ENCODE peak calls at places on chromosomes 2 and 18, in eight cellular contexts. O is K562; B is HepG2; M is lung; P is ovary; V is esophagus squamous epithelium; K is CD8-positive, alpha-beta memory T cell; W is kidney epithelial cell. X is an unnamed sample.

GRCh38 chr2:84906108-84906899 is 848 bp downstream of the TMSB10 start:
- DNase-seq in V (no peak), K (peak; percentile 54), W (no peak), O (peak; percentile 34), M (peak; percentile 58), P (peak; percentile 35), B (no peak), X (peak; percentile 59)

GRCh38 chr2:179201884-179202283 is 62.7 kb downstream of the SESTD1 start:
- DNase-seq in W (no peak), M (no peak), V (no peak), B (no peak), P (no peak), K (no peak), O (no peak), X (no peak)

GRCh38 chr18:44520981-44521672 is 159.6 kb upstream of the SETBP1 start:
- DNase-seq in M (no peak), K (no peak), P (no peak), W (no peak), V (no peak), O (no peak), B (no peak), X (no peak)

GRCh38 chr2:133812826-133813617 is 244.8 kb upstream of the NCKAP5 start:
- DNase-seq in P (no peak), W (peak; percentile 73), M (no peak), K (no peak), O (no peak), B (no peak), V (no peak), X (no peak)

GRCh38 chr2:226800941-226801784 is 1.5 kb upstream of the IRS1 start:
- DNase-seq in V (no peak), W (no peak), M (peak; percentile 87), B (peak; percentile 79), K (peak; percentile 49), O (no peak), P (peak; percentile 90), X (peak; percentile 88)

GRCh38 chr2:218709906-218710305 is 729 bp upstream of the TTLL4 start:
- DNase-seq in B (no peak), O (peak; percentile 18), W (no peak), V (no peak), K (no peak), M (no peak), P (no peak), X (no peak)

GRCh38 chr2:155830817-155831579 is 501.5 kb downstream of the NR4A2 start:
- DNase-seq in M (no peak), W (no peak), K (no peak), P (no peak), B (no peak), V (no peak), O (no peak), X (no peak)

GRCh38 chr2:43634604-43635306 is 2.3 kb upstream of the PLEKHH2 start:
- DNase-seq in P (no peak), M (no peak), V (no peak), O (no peak), W (peak; percentile 31), K (no peak), B (peak; percentile 94), X (no peak)

GRCh38 chr18:10401489-10401888 is 52.9 kb upstream of the APCDD1 start:
- DNase-seq in P (peak; percentile 31), M (peak; percentile 28), K (no peak), O (no peak), W (peak; percentile 43), V (no peak), B (no peak), X (no peak)

GRCh38 chr2:20357588-20358394 is 7.1 kb upstream of the PUM2 start:
- DNase-seq in M (peak; percentile 22), P (no peak), O (no peak), B (no peak), W (no peak), K (no peak), V (no peak), X (no peak)

GRCh38 chr2:176072292-176072669 is 11.5 kb downstream of the EVX2 start:
- DNase-seq in K (no peak), P (no peak), B (no peak), O (no peak), M (no peak), W (no peak), V (no peak), X (no peak)

GRCh38 chr2:9769171-9770005 is 73.9 kb upstream of the TAF1B start:
- DNase-seq in M (no peak), W (no peak), K (no peak), B (no peak), O (peak; percentile 70), P (no peak), V (no peak), X (no peak)

GRCh38 chr2:19868705-19869550 is 32.9 kb downstream of the TTC32 start:
- DNase-seq in B (no peak), K (peak; percentile 58), V (no peak), M (peak; percentile 36), O (peak; percentile 18), W (no peak), P (peak; percentile 59), X (peak; percentile 54)

GRCh38 chr2:162676515-162676914 is 162.1 kb downstream of the KCNH7 start:
- DNase-seq in V (no peak), O (no peak), W (no peak), P (no peak), B (no peak), M (no peak), K (no peak), X (no peak)

GRCh38 chr2:128157644-128158043 is 66.6 kb downstream of the UGGT1 start:
- DNase-seq in K (no peak), V (no peak), O (no peak), W (no peak), M (no peak), P (no peak), B (no peak), X (no peak)
- H3K36me3 ChIP-seq in K (peaks cover 28% of the 10 kb centered on the region), V (no peaks in the 10 kb centered on the region), O (peaks cover 93% of the 10 kb centered on the region), W (no peaks in the 10 kb centered on the region), M (peaks cover 28% of the 10 kb centered on the region), P (no peaks in the 10 kb centered on the region), B (peaks cover 18% of the 10 kb centered on the region), X (peaks cover 99% of the 10 kb centered on the region)

DNA sequence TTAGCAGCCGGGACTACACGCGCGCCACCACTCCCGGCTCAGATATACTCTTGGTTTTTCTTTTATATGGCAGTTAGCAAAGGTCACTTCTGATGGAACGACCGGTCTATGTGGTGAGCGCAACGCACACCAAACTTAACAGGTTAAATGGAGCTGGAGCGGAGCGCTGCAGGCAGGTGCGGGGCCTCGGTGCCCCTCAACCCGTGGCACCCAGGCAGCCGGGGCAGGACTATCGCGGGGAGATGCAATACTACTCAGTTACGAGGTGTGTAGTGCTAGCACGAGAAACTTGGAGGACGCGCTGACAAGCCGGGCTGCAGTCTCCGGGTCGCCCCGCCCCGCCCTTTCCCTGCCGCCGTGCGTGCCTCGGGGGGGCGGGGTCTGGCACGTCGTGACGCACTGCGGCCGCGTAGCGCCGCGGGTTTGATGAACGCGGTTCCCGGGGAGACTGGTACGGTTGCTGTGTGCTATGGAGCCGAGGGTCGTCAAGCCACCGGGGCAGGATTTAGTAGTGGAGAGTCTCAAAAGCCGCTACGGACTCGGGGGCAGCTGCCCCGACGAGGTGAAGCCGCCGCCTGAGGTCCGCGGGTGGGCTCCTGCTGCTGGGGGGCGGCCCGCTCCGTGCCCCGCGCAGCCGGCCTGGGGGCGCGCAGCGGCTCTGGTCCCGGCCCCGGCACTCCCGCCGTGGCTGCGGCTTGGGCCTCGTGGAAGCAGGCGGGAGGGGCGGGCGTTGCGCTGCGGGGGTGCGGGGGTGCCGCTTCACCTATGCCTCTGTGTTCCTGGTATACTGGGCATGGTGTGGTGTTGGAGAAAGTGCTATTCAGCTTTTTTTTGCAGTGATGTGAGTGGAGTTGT is at the start of gene CCDC138:
- DNase-seq in V (peak; percentile 29), W (peak; percentile 38), K (peak; percentile 89), B (peak; percentile 87), O (peak; percentile 96), M (peak; percentile 90), P (peak; percentile 79), X (peak; percentile 92)
- H3K36me3 ChIP-seq in V (no peaks in the 10 kb centered on the region), W (peaks cover 4% of the 10 kb centered on the region), K (peaks cover 12% of the 10 kb centered on the region), B (peaks cover 11% of the 10 kb centered on the region), O (peaks cover 63% of the 10 kb centered on the region), M (peaks cover 11% of the 10 kb centered on the region), P (no peaks in the 10 kb centered on the region), X (peaks cover 44% of the 10 kb centered on the region)

GRCh38 chr2:222920657-222921186 is 59.9 kb downstream of the ACSL3 start:
- DNase-seq in K (no peak), M (no peak), O (no peak), W (no peak), V (no peak), B (no peak), P (no peak), X (no peak)
- H3K36me3 ChIP-seq in K (peaks cover 36% of the 10 kb centered on the region), M (peaks cover 34% of the 10 kb centered on the region), O (peaks cover 83% of the 10 kb centered on the region), W (peaks cover 2% of the 10 kb centered on the region), V (no peaks in the 10 kb centered on the region), B (peaks cover 20% of the 10 kb centered on the region), P (no peaks in the 10 kb centered on the region), X (peaks cover 83% of the 10 kb centered on the region)

DNA sequence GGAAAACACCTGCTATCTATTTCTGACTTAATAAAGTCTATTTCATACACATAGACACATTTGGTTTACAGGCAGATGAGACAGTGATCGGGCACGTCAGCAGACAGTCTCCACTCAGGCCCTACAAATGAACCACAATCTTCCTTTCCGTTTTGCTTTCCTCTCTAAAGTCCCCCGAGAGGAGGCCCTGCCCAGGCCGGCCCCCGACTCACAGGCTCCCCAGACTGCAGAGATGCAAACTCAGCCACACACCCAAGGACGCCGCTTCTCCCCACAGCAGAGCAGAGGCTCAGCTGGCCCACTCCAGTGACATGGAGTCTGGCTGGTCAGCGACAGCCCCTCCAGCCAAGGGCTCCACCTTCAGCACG is 9.3 kb upstream of the MTERF4 start:
- DNase-seq in V (no peak), M (no peak), W (no peak), K (peak; percentile 42), O (no peak), P (no peak), B (no peak), X (no peak)
- H3K36me3 ChIP-seq in V (no peaks in the 10 kb centered on the region), M (no peaks in the 10 kb centered on the region), W (no peaks in the 10 kb centered on the region), K (no peaks in the 10 kb centered on the region), O (peaks cover 6% of the 10 kb centered on the region), P (no peaks in the 10 kb centered on the region), B (peaks cover 7% of the 10 kb centered on the region), X (peaks cover 12% of the 10 kb centered on the region)

X was measured in stomach.